ENCODE peak calls at places on chromosome 1, in ten cellular contexts. C, B, H, K, Q, S, Z, U, E and N are unnamed samples.

GRCh38 chr1:6868371-6869001 is 83.2 kb downstream of the CAMTA1 start:
- DNase-seq in C (no peak), B (no peak), H (no peak), K (no peak), Q (no peak), S (no peak), Z (no peak), U (no peak), E (no peak), N (no peak)

GRCh38 chr1:1250828-1251284 is 4.3 kb upstream of the C1QTNF12 start:
- DNase-seq in C (no peak), B (no peak), H (no peak), K (no peak), Q (no peak), S (no peak), Z (peak), U (no peak), E (no peak), N (no peak)

GRCh38 chr1:202266061-202266765 is 72.6 kb downstream of the LGR6 start:
- DNase-seq in C (no peak), B (no peak), H (no peak), K (no peak), Q (no peak), S (no peak), Z (no peak), U (no peak), E (no peak), N (no peak)

GRCh38 chr1:28510350-28511223 is 4.7 kb downstream of the RCC1 start:
- DNase-seq in C (peak), B (no peak), H (no peak), K (no peak), Q (peak), S (no peak), Z (peak), U (peak), E (peak), N (peak)

GRCh38 chr1:221858758-221859157 is 116.9 kb upstream of the DUSP10 start:
- DNase-seq in C (peak), B (no peak), H (no peak), K (no peak), Q (peak), S (peak), Z (no peak), U (peak), E (peak), N (no peak)

GRCh38 chr1:224065455-224065854 is 48.5 kb upstream of the FBXO28 start:
- DNase-seq in C (peak), B (no peak), H (peak), K (no peak), Q (peak), S (no peak), Z (no peak), U (peak), E (peak), N (no peak)

GRCh38 chr1:154943649-154944421 is 7.3 kb upstream of the PMVK start:
- DNase-seq in C (peak), B (peak), H (no peak), K (no peak), Q (peak), S (peak), Z (no peak), U (peak), E (peak), N (peak)

GRCh38 chr1:40174788-40175187 is 13.6 kb downstream of the RLF start:
- DNase-seq in C (no peak), B (no peak), H (no peak), K (no peak), Q (no peak), S (no peak), Z (no peak), U (no peak), E (no peak), N (no peak)

GRCh38 chr1:236130372-236130771 is 12.0 kb upstream of the GPR137B start:
- DNase-seq in C (no peak), B (no peak), H (no peak), K (no peak), Q (no peak), S (no peak), Z (no peak), U (no peak), E (no peak), N (no peak)

GRCh38 chr1:149884433-149885363 is 14.7 kb upstream of the BOLA1 start:
- DNase-seq in C (peak), B (no peak), H (no peak), K (no peak), Q (peak), S (no peak), Z (no peak), U (no peak), E (peak), N (no peak)

GRCh38 chr1:167821969-167822685 is 91.8 kb downstream of the ADCY10 start:
- DNase-seq in C (no peak), B (no peak), H (no peak), K (no peak), Q (no peak), S (peak), Z (no peak), U (no peak), E (no peak), N (no peak)

GRCh38 chr1:150981805-150982712 is at the start of gene ANXA9:
- DNase-seq in C (no peak), B (no peak), H (peak), K (no peak), Q (no peak), S (no peak), Z (no peak), U (peak), E (peak), N (peak)